ENCODE peak calls at places on chromosomes 16 and 17, in four cellular contexts. One of them, this sample, is unnamed. For H3K4me1, the result is how much of the 10 kb centered on the place peaks cover.

GRCh38 chr16:49663081-49664057 is 192.5 kb downstream of the ZNF423 start:
- DNase-seq in stomach: no peak
- DNase-seq in ascending aorta: peak
- DNase-seq in DND-41: no peak
- DNase-seq in this sample: no peak

GRCh38 chr16:78761427-78761826 is 662.0 kb downstream of the WWOX start:
- DNase-seq in stomach: no peak
- DNase-seq in ascending aorta: no peak
- DNase-seq in DND-41: no peak
- DNase-seq in this sample: no peak

GRCh38 chr16:69444873-69445517 is 20.6 kb downstream of the CYB5B start:
- DNase-seq in stomach: no peak
- DNase-seq in ascending aorta: no peak
- DNase-seq in DND-41: no peak
- DNase-seq in this sample: no peak

GRCh38 chr17:8163978-8164814 is 1.4 kb upstream of the VAMP2 start:
- DNase-seq in stomach: peak
- DNase-seq in ascending aorta: peak
- DNase-seq in DND-41: peak
- DNase-seq in this sample: no peak

GRCh38 chr16:77723108-77723514 is 797 bp downstream of the NUDT7 start:
- DNase-seq in stomach: no peak
- DNase-seq in ascending aorta: no peak
- DNase-seq in DND-41: peak
- DNase-seq in this sample: no peak

GRCh38 chr17:21098934-21099687 is 27.7 kb upstream of the DHRS7B start:
- DNase-seq in stomach: peak
- DNase-seq in ascending aorta: peak
- DNase-seq in DND-41: peak
- DNase-seq in this sample: peak

GRCh38 chr17:9138161-9138717 is 116.9 kb downstream of the NTN1 start:
- DNase-seq in stomach: no peak
- DNase-seq in ascending aorta: no peak
- DNase-seq in DND-41: no peak
- DNase-seq in this sample: no peak

GRCh38 chr16:502179-502943 is 25.2 kb upstream of the CAPN15 start:
- DNase-seq in stomach: no peak
- DNase-seq in ascending aorta: no peak
- DNase-seq in DND-41: no peak
- DNase-seq in this sample: no peak

GRCh38 chr17:63916566-63917185 is 2.0 kb downstream of the GH1 start:
- DNase-seq in stomach: no peak
- DNase-seq in ascending aorta: no peak
- DNase-seq in DND-41: no peak
- DNase-seq in this sample: no peak

GRCh38 chr17:2909853-2910234 is 113.6 kb downstream of the RAP1GAP2 start:
- DNase-seq in stomach: no peak
- DNase-seq in ascending aorta: no peak
- DNase-seq in DND-41: no peak
- DNase-seq in this sample: no peak

GRCh38 chr16:67719048-67719777 is at the start of gene GFOD2:
- DNase-seq in stomach: peak
- DNase-seq in ascending aorta: peak
- DNase-seq in DND-41: peak
- DNase-seq in this sample: peak

GRCh38 chr17:50948711-50949110 is 82.6 kb upstream of the TOB1 start:
- DNase-seq in stomach: no peak
- DNase-seq in ascending aorta: peak
- DNase-seq in DND-41: no peak
- DNase-seq in this sample: no peak

GRCh38 chr16:1486551-1487390 is 2.0 kb downstream of the PTX4 start:
- DNase-seq in stomach: no peak
- DNase-seq in ascending aorta: no peak
- DNase-seq in DND-41: no peak
- DNase-seq in this sample: no peak

GRCh38 chr17:57519800-57520199 is 225.3 kb downstream of the CCDC182 start:
- DNase-seq in stomach: no peak
- DNase-seq in ascending aorta: no peak
- DNase-seq in DND-41: no peak
- DNase-seq in this sample: no peak

GRCh38 chr17:57517216-57517518 is 227.9 kb downstream of the CCDC182 start:
- DNase-seq in stomach: no peak
- DNase-seq in ascending aorta: no peak
- DNase-seq in DND-41: no peak
- DNase-seq in this sample: no peak

GRCh38 chr17:57519199-57519598 is 225.9 kb downstream of the CCDC182 start:
- DNase-seq in stomach: no peak
- DNase-seq in ascending aorta: no peak
- DNase-seq in DND-41: no peak
- DNase-seq in this sample: no peak

GRCh38 chr17:57517519-57518342 is 227.4 kb downstream of the CCDC182 start:
- DNase-seq in stomach: no peak
- DNase-seq in ascending aorta: no peak
- DNase-seq in DND-41: no peak
- DNase-seq in this sample: no peak

GRCh38 chr17:57518587-57519118 is 226.4 kb downstream of the CCDC182 start:
- DNase-seq in stomach: no peak
- DNase-seq in ascending aorta: no peak
- DNase-seq in DND-41: peak
- DNase-seq in this sample: no peak
- H3K27ac ChIP-seq in stomach: no peak
- H3K27ac ChIP-seq in ascending aorta: no peak
- H3K27ac ChIP-seq in DND-41: peak
- H3K27ac ChIP-seq in this sample: no peak

DNA sequence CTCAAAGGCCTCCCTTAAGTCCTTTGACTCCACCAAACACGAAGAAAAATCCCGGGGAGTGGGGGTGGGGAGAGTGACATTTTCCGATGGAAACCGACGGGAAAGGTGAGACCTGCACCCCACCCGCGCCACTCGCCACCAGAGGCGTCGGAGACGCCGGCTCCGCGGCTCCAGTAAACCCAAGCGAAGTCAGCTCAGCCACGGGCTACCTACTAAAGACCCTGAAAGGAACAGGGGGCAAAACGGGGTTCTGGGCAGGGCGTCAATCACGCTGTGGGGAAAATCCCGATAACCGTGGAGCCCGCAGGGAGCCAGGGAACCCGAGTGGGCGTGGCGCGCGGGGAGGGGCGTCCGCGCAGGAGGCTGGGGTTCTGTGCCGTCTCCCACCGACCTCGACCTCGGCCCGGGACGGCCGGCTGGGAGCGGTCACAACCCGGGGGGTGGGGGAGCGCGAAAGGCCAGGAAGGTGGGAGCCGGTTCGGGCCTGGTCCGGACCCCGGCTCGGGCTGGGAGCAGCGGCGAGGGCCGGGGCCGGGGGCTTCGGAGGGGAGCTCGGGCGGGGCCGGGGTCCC is 565 bp downstream of the WDR45B start:
- DNase-seq in stomach: peak
- DNase-seq in ascending aorta: peak
- DNase-seq in DND-41: peak
- DNase-seq in this sample: no peak
- TF ChIP-seq CTCF in stomach: no peak
- TF ChIP-seq CTCF in ascending aorta: no peak
- TF ChIP-seq CTCF in DND-41: peak
- TF ChIP-seq CTCF in this sample: no peak

GRCh38 chr17:57984226-57984890 is 3.7 kb downstream of the VEZF1 start:
- DNase-seq in stomach: no peak
- DNase-seq in ascending aorta: no peak
- DNase-seq in DND-41: no peak
- DNase-seq in this sample: no peak
- H3K4me1 ChIP-seq in stomach: half or more
- H3K4me1 ChIP-seq in ascending aorta: under half
- H3K4me1 ChIP-seq in DND-41: half or more
- H3K4me1 ChIP-seq in this sample: under half

DNA sequence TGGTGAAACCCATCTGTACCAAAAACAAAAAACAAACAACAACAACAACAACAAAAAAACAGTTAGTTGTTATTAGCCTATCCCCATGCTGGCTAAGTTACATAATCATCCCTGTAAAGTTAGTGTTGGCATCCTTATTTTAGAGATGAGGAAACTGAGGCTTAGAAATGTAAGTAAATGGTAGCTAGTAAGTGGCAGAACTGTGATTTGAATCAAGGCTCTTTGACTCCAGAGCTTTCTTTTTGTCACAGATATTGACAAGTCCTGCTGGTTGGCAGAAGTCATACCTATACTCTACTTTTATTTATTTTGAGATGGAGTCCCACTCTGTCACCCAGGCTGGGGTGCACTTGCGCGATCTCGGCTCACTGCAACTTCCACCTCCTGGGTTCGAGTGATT is 42.1 kb downstream of the PRKCA start:
- DNase-seq in stomach: no peak
- DNase-seq in ascending aorta: no peak
- DNase-seq in DND-41: no peak
- DNase-seq in this sample: no peak
- H3K27ac ChIP-seq in stomach: no peak
- H3K27ac ChIP-seq in ascending aorta: no peak
- H3K27ac ChIP-seq in DND-41: no peak
- H3K27ac ChIP-seq in this sample: peak

GRCh38 chr17:73126716-73127473 is 34.4 kb upstream of the SLC39A11 start:
- DNase-seq in stomach: no peak
- DNase-seq in ascending aorta: no peak
- DNase-seq in DND-41: no peak
- DNase-seq in this sample: no peak
- TF ChIP-seq CTCF in stomach: no peak
- TF ChIP-seq CTCF in ascending aorta: no peak
- TF ChIP-seq CTCF in DND-41: no peak
- TF ChIP-seq CTCF in this sample: no peak

This sample was measured in Panc1.